ENCODE peak calls at places on chromosomes 11 and 22, in eight cellular contexts. H is suprapubic skin, Y is heart left ventricle, Z is H9, B is pancreas, Q is psoas muscle, I is B cell, L is nephron progenitor cell. K is an unnamed sample.

GRCh38 chr11:120055646-120056045 is 82.3 kb downstream of the TRIM29 start:
- DNase-seq in I (peak; percentile 29), H (peak; percentile 11), L (no peak), B (no peak), Y (no peak), Z (peak; percentile 41), Q (no peak), K (no peak)

GRCh38 chr11:61967177-61967923 is at the start of gene FTH1:
- DNase-seq in I (peak; percentile 92), L (peak; percentile 92), Z (peak; percentile 87), Q (peak; percentile 93), B (peak; percentile 88), Y (peak; percentile 94), H (peak; percentile 95), K (peak; percentile 57)

GRCh38 chr22:32712644-32713355 is 88.7 kb upstream of the TIMP3 start:
- DNase-seq in Y (no peak), Q (no peak), L (no peak), Z (no peak), I (no peak), H (no peak), B (no peak), K (no peak)

GRCh38 chr22:23538502-23538860 is 41.6 kb downstream of the IGLL1 start:
- DNase-seq in Z (peak; percentile 24), L (no peak), Q (no peak), H (no peak), B (no peak), Y (no peak), I (no peak), K (no peak)

GRCh38 chr11:82730286-82730685 is 3.4 kb downstream of the FAM181B start:
- DNase-seq in Z (no peak), Y (no peak), I (no peak), B (no peak), Q (no peak), L (no peak), H (no peak), K (no peak)

GRCh38 chr11:46121328-46121723 is at the start of gene PHF21A:
- DNase-seq in I (peak; percentile 89), L (peak; percentile 89), Q (peak; percentile 93), B (peak; percentile 89), Z (peak; percentile 92), H (peak; percentile 90), Y (peak; percentile 93), K (peak; percentile 81)

GRCh38 chr11:43377380-43377779 is 18.7 kb downstream of the TTC17 start:
- DNase-seq in Z (no peak), H (no peak), Y (no peak), L (no peak), Q (no peak), B (no peak), I (no peak), K (no peak)

GRCh38 chr11:44310456-44311272 is 725 bp upstream of the ALX4 start:
- DNase-seq in L (peak; percentile 43), H (no peak), Q (no peak), Z (peak; percentile 82), Y (no peak), I (no peak), B (no peak), K (no peak)

GRCh38 chr11:61744609-61745156 is 7.8 kb upstream of the MYRF start:
- DNase-seq in I (no peak), B (no peak), L (no peak), Y (no peak), H (no peak), Q (no peak), Z (no peak), K (no peak)

GRCh38 chr11:66818231-66818955 is 24.8 kb upstream of the RCE1 start:
- DNase-seq in I (no peak), Q (no peak), H (no peak), B (no peak), Y (no peak), L (no peak), Z (no peak), K (no peak)

GRCh38 chr11:6526411-6527135 is 29.5 kb downstream of the DNHD1 start:
- DNase-seq in I (no peak), B (no peak), Q (no peak), H (no peak), L (no peak), Y (no peak), Z (no peak), K (no peak)

GRCh38 chr22:45997077-45997774 is 20.3 kb upstream of the WNT7B start:
- DNase-seq in Q (peak; percentile 91), H (peak; percentile 91), B (peak; percentile 71), L (peak; percentile 54), Z (peak; percentile 63), Y (peak; percentile 95), I (no peak), K (no peak)

GRCh38 chr11:29024386-29024785 is 916.2 kb downstream of the METTL15 start:
- DNase-seq in L (no peak), B (no peak), H (no peak), Q (no peak), I (no peak), Y (no peak), Z (no peak), K (no peak)

GRCh38 chr11:2175659-2176058 is 4.0 kb upstream of the TH start:
- DNase-seq in H (no peak), Q (no peak), Z (no peak), L (no peak), B (peak; percentile 54), I (no peak), Y (no peak), K (no peak)

GRCh38 chr11:111541209-111542061 is 915 bp downstream of the LAYN start:
- DNase-seq in B (peak; percentile 14), H (peak; percentile 68), Y (peak; percentile 58), Z (peak; percentile 60), L (peak; percentile 54), Q (peak; percentile 70), I (no peak), K (no peak)

GRCh38 chr11:296206-296975 is 2.9 kb downstream of the IFITM5 start:
- DNase-seq in B (no peak), I (peak; percentile 23), H (peak; percentile 67), Z (no peak), Q (peak; percentile 7), Y (no peak), L (no peak), K (no peak)

GRCh38 chr11:60880635-60881282 is 13.4 kb downstream of the ZP1 start:
- DNase-seq in B (no peak), Z (no peak), H (no peak), Q (no peak), Y (no peak), L (peak; percentile 25), I (no peak), K (no peak)

GRCh38 chr11:4891996-4892640 is 10.4 kb downstream of the OR51T1 start:
- DNase-seq in Z (no peak), Q (no peak), L (no peak), B (no peak), I (no peak), Y (no peak), H (no peak), K (no peak)
- TF ChIP-seq CTCF in Z (no peak), Q (no peak), L (no peak), B (no peak), I (no peak), Y (no peak), H (no peak), K (peak; percentile 16)

GRCh38 chr11:34910817-34911216 is 5.4 kb downstream of the APIP start:
- DNase-seq in Y (no peak), Z (no peak), I (no peak), L (no peak), H (no peak), B (no peak), Q (no peak), K (no peak)

GRCh38 chr11:34916810-34917780 is 677 bp downstream of the PDHX start:
- DNase-seq in Q (no peak), L (no peak), B (no peak), I (no peak), Z (no peak), H (no peak), Y (no peak), K (no peak)

GRCh38 chr11:34915136-34916013 is 804 bp downstream of the APIP start:
- DNase-seq in I (no peak), Z (no peak), Y (no peak), H (no peak), L (no peak), Q (no peak), B (no peak), K (no peak)

GRCh38 chr11:34921156-34921555 is 4.7 kb downstream of the PDHX start:
- DNase-seq in Q (no peak), B (no peak), L (no peak), I (no peak), H (no peak), Z (no peak), Y (no peak), K (no peak)

GRCh38 chr11:34916014-34916809 is at the start of the genes APIP and PDHX:
- DNase-seq in Q (peak; percentile 100), Z (peak; percentile 99), I (peak; percentile 98), B (peak; percentile 100), L (peak; percentile 100), Y (peak; percentile 99), H (peak; percentile 99), K (peak; percentile 94)
- TF ChIP-seq CTCF in Q (no peak), Z (no peak), I (no peak), B (no peak), L (no peak), Y (no peak), H (no peak), K (no peak)

GRCh38 chr11:12770966-12771597 is 96.9 kb downstream of the TEAD1 start:
- DNase-seq in Y (no peak), Q (no peak), B (no peak), L (no peak), H (no peak), Z (no peak), I (no peak), K (no peak)

GRCh38 chr11:12772324-12772723 is 98.1 kb downstream of the TEAD1 start:
- DNase-seq in I (no peak), Y (no peak), B (no peak), H (no peak), L (no peak), Z (no peak), Q (no peak), K (no peak)

GRCh38 chr11:12771875-12772274 is 97.7 kb downstream of the TEAD1 start:
- DNase-seq in I (no peak), Q (no peak), B (no peak), Y (no peak), L (no peak), H (no peak), Z (no peak), K (peak; percentile 21)

GRCh38 chr11:12775955-12776354 is 101.7 kb downstream of the TEAD1 start:
- DNase-seq in Z (no peak), Q (no peak), Y (no peak), I (no peak), B (no peak), H (no peak), L (no peak), K (no peak)

DNA sequence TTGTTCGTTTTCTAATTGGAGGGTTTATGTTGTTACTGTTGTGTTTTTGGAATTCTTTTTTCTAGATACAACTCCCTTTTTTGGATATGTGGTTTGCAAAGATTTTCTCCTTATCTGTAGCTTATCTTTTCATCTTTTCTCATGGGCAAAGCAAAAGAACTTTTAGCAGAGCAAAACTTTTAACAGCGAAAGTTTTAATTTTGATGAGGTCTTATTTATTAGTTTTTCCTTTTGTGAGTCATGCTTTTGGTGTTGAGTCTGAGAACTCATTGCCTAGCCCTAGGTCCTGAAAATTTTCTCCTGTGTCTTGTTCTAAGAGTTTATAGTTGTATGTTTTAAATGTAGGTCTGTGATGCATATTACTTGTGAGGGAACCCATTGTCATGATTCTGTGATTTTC is 99.4 kb downstream of the TEAD1 start:
- DNase-seq in Q (no peak), L (no peak), Y (no peak), H (no peak), I (no peak), Z (no peak), B (no peak), K (no peak)
- TF ChIP-seq CTCF in Q (no peak), L (no peak), Y (no peak), H (no peak), I (no peak), Z (no peak), B (no peak), K (no peak)

GRCh38 chr11:88103337-88104206 is 71.7 kb downstream of the RAB38 start:
- DNase-seq in H (no peak), L (peak; percentile 35), Q (no peak), I (no peak), Z (peak; percentile 93), B (peak; percentile 32), Y (peak; percentile 14), K (peak; percentile 55)
- TF ChIP-seq CTCF in H (peak; percentile 39), L (peak; percentile 69), Q (no peak), I (peak; percentile 42), Z (peak; percentile 96), B (peak; percentile 12), Y (peak; percentile 29), K (peak; percentile 92)